ENCODE peak calls at places on chromosomes 4 and X, in nine cellular contexts. O is GM12892, G is esophagus squamous epithelium, P is ovary, M is transverse colon, L is sigmoid colon, T is upper lobe of left lung, D is breast epithelium, B is endothelial cell of umbilical vein. E is an unnamed sample.

GRCh38 chr4:54843946-54844345 is 186.2 kb downstream of the KIT start:
- DNase-seq in O (no peak), G (no peak), P (no peak), M (no peak), L (no peak), T (no peak), D (no peak), B (no peak), E (no peak)

GRCh38 chrX:19846995-19847790 is 40.2 kb downstream of the SH3KBP1 start:
- DNase-seq in O (no peak), G (no peak), P (peak), M (no peak), L (no peak), T (no peak), D (no peak), B (peak), E (no peak)

GRCh38 chrX:103688949-103689348 is 2.5 kb upstream of the MORF4L2 start:
- DNase-seq in O (no peak), G (no peak), P (no peak), M (no peak), L (no peak), T (no peak), D (no peak), B (peak), E (no peak)

GRCh38 chr4:177005801-177006230 is 213.1 kb upstream of the VEGFC start:
- DNase-seq in O (no peak), G (no peak), P (no peak), M (no peak), L (no peak), T (no peak), D (no peak), B (peak), E (no peak)

GRCh38 chrX:32483534-32484136 is 727.7 kb downstream of the DMD start:
- DNase-seq in O (no peak), G (no peak), P (no peak), M (no peak), L (no peak), T (no peak), D (no peak), B (no peak), E (no peak)

GRCh38 chrX:97397371-97397770 is 513.7 kb downstream of the RPA4 start:
- DNase-seq in O (no peak), G (no peak), P (no peak), M (no peak), L (no peak), T (no peak), D (no peak), B (no peak), E (no peak)

GRCh38 chrX:10450229-10450958 is 170.0 kb downstream of the MID1 start:
- DNase-seq in O (no peak), G (no peak), P (no peak), M (no peak), L (no peak), T (no peak), D (no peak), B (peak), E (no peak)

GRCh38 chr4:48127231-48127881 is 6.7 kb downstream of the TXK start:
- DNase-seq in O (no peak), G (no peak), P (no peak), M (no peak), L (no peak), T (no peak), D (no peak), B (no peak), E (no peak)

GRCh38 chr4:74838746-74839370 is 44.5 kb upstream of the BTC start:
- DNase-seq in O (no peak), G (no peak), P (no peak), M (no peak), L (no peak), T (no peak), D (no peak), B (no peak), E (no peak)

GRCh38 chr4:125168531-125168930 is 146.2 kb upstream of the FAT4 start:
- DNase-seq in O (no peak), G (no peak), P (no peak), M (no peak), L (no peak), T (no peak), D (no peak), B (no peak), E (no peak)

GRCh38 chr4:168839758-168840385 is 170.2 kb downstream of the CBR4 start:
- DNase-seq in O (no peak), G (no peak), P (no peak), M (no peak), L (no peak), T (no peak), D (no peak), B (no peak), E (no peak)

GRCh38 chr4:56356650-56357049 is 30.6 kb downstream of the AASDH start:
- DNase-seq in O (no peak), G (no peak), P (no peak), M (no peak), L (no peak), T (no peak), D (no peak), B (no peak), E (no peak)

GRCh38 chrX:72568406-72569092 is 4.1 kb downstream of the HDAC8 start:
- DNase-seq in O (no peak), G (no peak), P (no peak), M (no peak), L (no peak), T (no peak), D (no peak), B (peak), E (no peak)

GRCh38 chr4:98642991-98643426 is 15.4 kb downstream of the TSPAN5 start:
- DNase-seq in O (no peak), G (no peak), P (no peak), M (no peak), L (no peak), T (no peak), D (no peak), B (peak), E (no peak)

GRCh38 chr4:41437264-41437566 is 100.7 kb upstream of the LIMCH1 start:
- DNase-seq in O (no peak), G (no peak), P (no peak), M (no peak), L (no peak), T (no peak), D (no peak), B (peak), E (no peak)

GRCh38 chr4:146029939-146030710 is 91.5 kb upstream of the ZNF827 start:
- DNase-seq in O (no peak), G (no peak), P (no peak), M (peak), L (no peak), T (no peak), D (no peak), B (no peak), E (no peak)

GRCh38 chr4:1048781-1049590 is 37.6 kb downstream of the FGFRL1 start:
- DNase-seq in O (peak), G (no peak), P (peak), M (no peak), L (peak), T (peak), D (peak), B (no peak), E (peak)

GRCh38 chr4:70915048-70915815 is 13.1 kb downstream of the MOB1B start:
- DNase-seq in O (no peak), G (no peak), P (no peak), M (no peak), L (no peak), T (no peak), D (no peak), B (no peak), E (no peak)

GRCh38 chr4:88779431-88779830 is 81.8 kb upstream of the NAP1L5 start:
- DNase-seq in O (no peak), G (no peak), P (no peak), M (no peak), L (no peak), T (no peak), D (no peak), B (peak), E (no peak)

GRCh38 chr4:31088600-31089230 is 368.5 kb downstream of the PCDH7 start:
- DNase-seq in O (no peak), G (no peak), P (no peak), M (no peak), L (no peak), T (no peak), D (no peak), B (peak), E (no peak)

GRCh38 chr4:115145393-115146160 is 32.2 kb upstream of the NDST4 start:
- DNase-seq in O (no peak), G (no peak), P (no peak), M (peak), L (no peak), T (no peak), D (no peak), B (no peak), E (no peak)

GRCh38 chr4:173436149-173436579 is 37.2 kb upstream of the SCRG1 start:
- DNase-seq in O (no peak), G (no peak), P (no peak), M (no peak), L (no peak), T (no peak), D (no peak), B (no peak), E (no peak)

GRCh38 chrX:28491941-28492340 is 95.3 kb upstream of the IL1RAPL1 start:
- DNase-seq in O (no peak), G (no peak), P (no peak), M (no peak), L (no peak), T (no peak), D (no peak), B (no peak), E (no peak)

GRCh38 chr4:151407466-151408379 is 1.3 kb upstream of the FHIP1A start:
- DNase-seq in O (peak), G (peak), P (peak), M (peak), L (no peak), T (peak), D (peak), B (no peak), E (peak)

GRCh38 chr4:127870688-127871087 is 10.0 kb upstream of the PLK4 start:
- DNase-seq in O (no peak), G (no peak), P (no peak), M (no peak), L (no peak), T (no peak), D (no peak), B (peak), E (no peak)

GRCh38 chr4:38461342-38461741 is 202.7 kb upstream of the KLF3 start:
- DNase-seq in O (no peak), G (no peak), P (no peak), M (no peak), L (no peak), T (no peak), D (no peak), B (no peak), E (no peak)

GRCh38 chrX:17967888-17968287 is 106.8 kb upstream of the RAI2 start:
- DNase-seq in O (no peak), G (no peak), P (no peak), M (no peak), L (no peak), T (no peak), D (no peak), B (no peak), E (no peak)

GRCh38 chr4:111334356-111334755 is 711.5 kb upstream of the PITX2 start:
- DNase-seq in O (no peak), G (no peak), P (no peak), M (no peak), L (no peak), T (no peak), D (no peak), B (no peak), E (no peak)

GRCh38 chr4:148114436-148114835 is 327.8 kb downstream of the NR3C2 start:
- DNase-seq in O (no peak), G (no peak), P (no peak), M (no peak), L (no peak), T (no peak), D (no peak), B (no peak), E (no peak)

GRCh38 chr4:122003335-122003734 is 51.5 kb upstream of the TRPC3 start:
- DNase-seq in O (no peak), G (no peak), P (no peak), M (peak), L (no peak), T (no peak), D (no peak), B (peak), E (no peak)

GRCh38 chr4:171342646-171343045 is 470.6 kb upstream of the GALNTL6 start:
- DNase-seq in O (no peak), G (no peak), P (no peak), M (no peak), L (no peak), T (no peak), D (no peak), B (no peak), E (no peak)

GRCh38 chrX:7446815-7447214 is 298.9 kb upstream of the PUDP start:
- DNase-seq in O (no peak), G (no peak), P (no peak), M (no peak), L (no peak), T (no peak), D (no peak), B (no peak), E (no peak)

GRCh38 chrX:10052906-10053625 is 85.9 kb downstream of the CLDN34 start:
- DNase-seq in O (no peak), G (no peak), P (no peak), M (no peak), L (no peak), T (no peak), D (no peak), B (no peak), E (no peak)

GRCh38 chrX:35726176-35726575 is 72.0 kb upstream of the MAGEB16 start:
- DNase-seq in O (no peak), G (no peak), P (no peak), M (no peak), L (no peak), T (no peak), D (no peak), B (peak), E (no peak)

GRCh38 chrX:122739770-122740169 is 444.3 kb upstream of the GRIA3 start:
- DNase-seq in O (no peak), G (no peak), P (no peak), M (no peak), L (no peak), T (no peak), D (no peak), B (no peak), E (no peak)

GRCh38 chrX:134158821-134159512 is 78.0 kb upstream of the CCDC160 start:
- DNase-seq in O (no peak), G (no peak), P (no peak), M (no peak), L (no peak), T (no peak), D (no peak), B (no peak), E (no peak)

GRCh38 chrX:53550756-53551463 is 116.7 kb upstream of the HSD17B10 start:
- DNase-seq in O (no peak), G (no peak), P (no peak), M (no peak), L (no peak), T (no peak), D (no peak), B (no peak), E (no peak)

GRCh38 chr4:76896731-76897521 is 1.0 kb downstream of the SOWAHB start:
- DNase-seq in O (peak), G (no peak), P (peak), M (peak), L (no peak), T (peak), D (peak), B (peak), E (no peak)
- TF ChIP-seq POLR2A in O (no peak), G (no peak), P (no peak), M (no peak), L (no peak), T (no peak), D (no peak), B (no peak), E (no peak)

GRCh38 chr4:94451051-94451404 is 714 bp upstream of the PDLIM5 start:
- DNase-seq in O (no peak), G (no peak), P (no peak), M (no peak), L (no peak), T (no peak), D (no peak), B (no peak), E (no peak)

GRCh38 chr4:94453534-94453963 is 1.8 kb downstream of the PDLIM5 start:
- DNase-seq in O (no peak), G (no peak), P (no peak), M (no peak), L (no peak), T (no peak), D (no peak), B (peak), E (no peak)

GRCh38 chr4:94454405-94454804 is 2.7 kb downstream of the PDLIM5 start:
- DNase-seq in O (no peak), G (no peak), P (no peak), M (no peak), L (no peak), T (no peak), D (no peak), B (peak), E (no peak)

GRCh38 chr4:94452476-94453300 is 946 bp downstream of the PDLIM5 start:
- DNase-seq in O (no peak), G (peak), P (peak), M (peak), L (peak), T (peak), D (peak), B (peak), E (peak)

DNA sequence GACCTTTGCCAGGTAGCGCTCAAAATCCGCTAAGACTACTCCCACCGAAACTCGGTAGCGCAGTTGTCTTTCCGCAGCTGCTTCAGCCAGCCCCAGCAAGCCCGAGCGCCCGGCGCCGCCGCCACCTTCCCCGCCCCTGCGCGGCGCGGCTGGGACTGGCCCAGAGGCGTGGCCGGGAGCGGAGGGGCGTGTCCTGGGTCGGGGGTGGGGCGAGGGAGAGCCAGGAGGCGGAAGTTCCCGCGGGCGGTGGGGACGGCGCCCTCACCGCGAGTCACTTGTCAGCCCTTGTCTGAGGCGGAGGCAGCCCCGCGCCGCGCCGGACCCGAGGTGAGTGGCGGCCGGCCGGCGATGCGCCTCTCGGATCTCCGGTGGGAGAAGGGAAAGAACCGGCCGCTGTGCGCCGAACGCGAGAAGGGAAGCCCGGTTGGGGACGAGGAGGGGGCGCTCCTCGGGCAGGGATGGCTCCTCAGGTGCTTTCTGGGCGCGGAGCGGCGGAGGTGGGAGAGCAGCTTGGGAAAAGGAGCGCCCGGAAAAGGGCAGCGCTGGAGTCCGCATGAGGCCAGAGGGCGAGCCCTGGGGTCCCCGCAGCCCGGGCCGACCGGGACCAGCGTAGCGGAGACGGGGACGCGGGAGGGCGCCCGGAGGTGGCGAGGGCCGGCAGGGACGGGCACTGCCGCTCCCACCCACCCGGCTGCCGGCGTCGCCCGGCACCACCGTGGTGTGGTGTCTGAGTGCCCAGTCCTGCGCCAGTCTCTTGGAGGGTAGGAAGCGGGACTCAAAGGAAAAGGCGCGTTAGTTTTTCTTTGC is at the start of gene PDLIM5:
- DNase-seq in O (peak), G (peak), P (peak), M (peak), L (peak), T (peak), D (peak), B (peak), E (peak)
- TF ChIP-seq POLR2A in O (peak), G (peak), P (peak), M (peak), L (peak), T (peak), D (peak), B (peak), E (peak)

GRCh38 chr4:103011378-103012025 is 8.0 kb downstream of the SLC9B1 start:
- DNase-seq in O (no peak), G (no peak), P (no peak), M (peak), L (no peak), T (no peak), D (no peak), B (no peak), E (no peak)
- TF ChIP-seq POLR2A in O (no peak), G (no peak), P (no peak), M (no peak), L (no peak), T (no peak), D (no peak), B (no peak), E (no peak)

GRCh38 chr4:153344131-153345010 is at the start of gene MND1:
- DNase-seq in O (peak), G (peak), P (peak), M (peak), L (peak), T (peak), D (peak), B (peak), E (peak)
- TF ChIP-seq POLR2A in O (peak), G (no peak), P (no peak), M (no peak), L (no peak), T (no peak), D (no peak), B (no peak), E (no peak)

DNA sequence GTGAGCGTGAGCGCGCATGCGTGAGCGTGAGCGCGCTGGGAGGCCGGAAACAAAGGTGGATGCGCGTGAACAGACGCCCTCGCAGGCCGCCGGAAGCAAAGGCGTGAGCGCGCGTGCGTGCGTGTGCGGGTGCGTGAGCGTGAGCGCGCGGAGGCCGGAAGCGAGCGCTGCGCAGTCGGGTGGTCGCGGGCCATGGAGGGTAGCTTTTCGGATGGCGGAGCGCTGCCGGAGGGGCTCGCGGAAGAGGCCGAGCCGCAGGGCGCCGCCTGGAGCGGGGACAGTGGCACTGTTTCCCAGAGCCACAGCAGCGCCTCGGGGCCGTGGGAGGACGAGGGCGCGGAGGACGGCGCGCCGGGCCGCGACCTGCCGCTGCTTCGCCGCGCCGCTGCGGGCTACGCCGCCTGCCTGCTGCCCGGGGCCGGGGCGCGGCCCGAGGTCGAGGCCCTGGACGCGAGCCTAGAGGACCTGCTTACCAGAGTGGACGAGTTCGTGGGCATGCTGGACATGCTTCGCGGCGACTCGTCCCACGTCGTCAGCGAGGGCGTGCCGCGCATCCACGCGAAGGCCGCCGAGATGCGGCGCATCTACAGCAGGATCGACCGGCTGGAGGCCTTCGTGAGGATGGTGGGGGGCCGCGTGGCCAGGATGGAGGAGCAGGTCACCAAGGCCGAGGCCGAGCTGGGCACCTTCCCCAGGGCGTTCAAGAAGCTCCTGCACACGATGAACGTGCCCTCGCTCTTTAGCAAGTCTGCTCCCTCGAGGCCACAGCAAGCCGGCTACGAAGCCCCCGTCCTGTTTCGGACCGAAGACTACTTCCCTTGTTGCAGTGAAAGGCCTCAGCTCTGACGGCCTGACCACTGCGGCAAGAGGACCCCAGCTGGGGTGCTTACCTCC is at the start of gene BLOC1S4:
- DNase-seq in O (peak), G (peak), P (peak), M (peak), L (peak), T (peak), D (peak), B (peak), E (no peak)
- TF ChIP-seq POLR2A in O (peak), G (peak), P (peak), M (peak), L (peak), T (peak), D (peak), B (peak), E (no peak)

DNA sequence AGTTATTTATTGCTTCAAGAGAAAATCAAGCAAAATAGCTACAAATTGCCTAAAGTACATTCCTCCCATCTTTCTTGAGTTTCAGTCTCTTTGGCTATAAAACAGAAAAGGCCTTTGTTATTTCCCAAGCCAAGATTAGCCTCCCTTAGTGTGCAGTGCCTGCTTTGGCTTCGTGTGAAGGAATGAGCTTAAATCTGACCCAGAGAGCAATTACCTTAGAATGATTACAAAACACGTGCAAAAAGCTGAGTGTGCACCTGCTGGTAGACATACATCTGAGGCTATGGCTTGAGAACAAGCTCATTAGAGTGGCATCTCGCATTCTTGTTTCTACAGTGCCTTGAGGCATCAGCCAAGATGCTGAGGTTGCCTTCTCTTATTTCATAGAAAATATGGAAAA is 250.8 kb downstream of the C4orf33 start:
- DNase-seq in O (no peak), G (no peak), P (no peak), M (no peak), L (no peak), T (no peak), D (no peak), B (no peak), E (no peak)
- TF ChIP-seq POLR2A in O (no peak), G (no peak), P (no peak), M (no peak), L (no peak), T (no peak), D (no peak), B (no peak), E (no peak)